ENCODE peak calls at places on chromosomes 16 and 17, in six cellular contexts. V is RWPE1; Y is fibroblast of lung; Z is CD8-positive, alpha-beta T cell; U is fibroblast of the aortic adventitia; L is heart left ventricle. T is an unnamed sample.

GRCh38 chr16:2821483-2822157 is 4.6 kb downstream of the PRSS21 start:
- DNase-seq in V (no peak), Y (no peak), Z (no peak), U (no peak), L (no peak), T (no peak)

GRCh38 chr17:6427284-6427781 is 7.6 kb downstream of the AIPL1 start:
- DNase-seq in V (no peak), Y (peak), Z (no peak), U (peak), L (no peak), T (peak)

GRCh38 chr16:66798162-66798561 is 3.2 kb downstream of the TERB1 start:
- DNase-seq in V (no peak), Y (peak), Z (no peak), U (peak), L (no peak), T (no peak)

GRCh38 chr16:8962393-8963009 is 1.2 kb downstream of the USP7 start:
- DNase-seq in V (peak), Y (no peak), Z (peak), U (peak), L (no peak), T (no peak)

GRCh38 chr17:3695723-3696411 is at the start of gene P2RX5:
- DNase-seq in V (no peak), Y (peak), Z (peak), U (no peak), L (no peak), T (peak)

GRCh38 chr17:6473128-6473767 is 29.0 kb downstream of the PIMREG start:
- DNase-seq in V (peak), Y (peak), Z (peak), U (peak), L (peak), T (peak)

GRCh38 chr17:55062921-55063320 is 94.4 kb downstream of the STXBP4 start:
- DNase-seq in V (peak), Y (peak), Z (no peak), U (no peak), L (no peak), T (no peak)

GRCh38 chr17:27666831-27667560 is 36.0 kb downstream of the LGALS9 start:
- DNase-seq in V (no peak), Y (no peak), Z (no peak), U (no peak), L (no peak), T (no peak)

GRCh38 chr16:68707341-68708152 is 29.5 kb upstream of the CDH1 start:
- DNase-seq in V (peak), Y (peak), Z (no peak), U (no peak), L (no peak), T (peak)

GRCh38 chr16:48003226-48003907 is 152.4 kb downstream of the ABCC12 start:
- DNase-seq in V (peak), Y (no peak), Z (no peak), U (no peak), L (no peak), T (no peak)

GRCh38 chr17:59837362-59838195 is 55.2 kb downstream of the TUBD1 start:
- DNase-seq in V (peak), Y (peak), Z (peak), U (peak), L (peak), T (peak)

GRCh38 chr16:57262841-57263584 is 18.0 kb downstream of the ARL2BP start:
- DNase-seq in V (no peak), Y (no peak), Z (no peak), U (no peak), L (peak), T (no peak)

GRCh38 chr17:32915108-32915700 is 12.7 kb upstream of the TMEM98 start:
- DNase-seq in V (no peak), Y (no peak), Z (no peak), U (no peak), L (no peak), T (no peak)

GRCh38 chr16:28824548-28824973 is 1.8 kb downstream of the ATXN2L start:
- DNase-seq in V (no peak), Y (no peak), Z (no peak), U (no peak), L (no peak), T (no peak)

GRCh38 chr16:28823291-28823718 is 506 bp downstream of the ATXN2L start:
- DNase-seq in V (no peak), Y (no peak), Z (no peak), U (no peak), L (no peak), T (no peak)

GRCh38 chr16:28823719-28824547 is 1.1 kb downstream of the ATXN2L start:
- DNase-seq in V (peak), Y (peak), Z (peak), U (peak), L (peak), T (peak)

GRCh38 chr16:28822520-28823290 is at the start of gene ATXN2L:
- DNase-seq in V (peak), Y (peak), Z (peak), U (peak), L (peak), T (peak)

DNA sequence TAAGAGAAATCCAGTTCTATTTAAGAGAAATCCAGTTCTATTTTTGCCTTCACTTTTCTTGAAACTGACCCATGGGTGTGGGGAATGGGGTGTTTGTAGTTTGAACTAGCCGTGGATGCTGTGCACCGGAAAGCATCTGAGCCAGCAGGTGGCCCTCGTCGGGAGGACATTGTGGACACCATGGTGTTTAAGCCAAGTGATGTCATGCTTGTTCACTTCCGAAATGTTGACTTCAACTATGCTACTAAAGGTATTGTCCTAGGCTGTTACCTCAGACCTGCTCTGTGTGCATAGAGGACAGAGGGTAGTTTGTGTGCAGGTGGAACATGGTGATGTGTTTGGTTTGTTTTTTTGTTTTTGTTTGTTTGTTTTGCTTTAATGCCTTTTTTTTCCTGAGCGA is 3.3 kb downstream of the ATXN2L start:
- DNase-seq in V (no peak), Y (peak), Z (no peak), U (no peak), L (no peak), T (no peak)
- TF ChIP-seq CTCF in V (no peak), Y (peak), Z (no peak), U (no peak), L (no peak), T (peak)

GRCh38 chr17:45948498-45948880 is 50.6 kb upstream of the STH start:
- DNase-seq in V (no peak), Y (peak), Z (no peak), U (peak), L (no peak), T (no peak)

GRCh38 chr17:45949755-45950320 is 49.2 kb upstream of the STH start:
- DNase-seq in V (no peak), Y (no peak), Z (no peak), U (no peak), L (no peak), T (no peak)

GRCh38 chr17:45946841-45947256 is 52.2 kb upstream of the STH start:
- DNase-seq in V (no peak), Y (no peak), Z (no peak), U (peak), L (no peak), T (no peak)

GRCh38 chr17:45950888-45951287 is 48.2 kb upstream of the STH start:
- DNase-seq in V (no peak), Y (no peak), Z (no peak), U (no peak), L (no peak), T (no peak)

DNA sequence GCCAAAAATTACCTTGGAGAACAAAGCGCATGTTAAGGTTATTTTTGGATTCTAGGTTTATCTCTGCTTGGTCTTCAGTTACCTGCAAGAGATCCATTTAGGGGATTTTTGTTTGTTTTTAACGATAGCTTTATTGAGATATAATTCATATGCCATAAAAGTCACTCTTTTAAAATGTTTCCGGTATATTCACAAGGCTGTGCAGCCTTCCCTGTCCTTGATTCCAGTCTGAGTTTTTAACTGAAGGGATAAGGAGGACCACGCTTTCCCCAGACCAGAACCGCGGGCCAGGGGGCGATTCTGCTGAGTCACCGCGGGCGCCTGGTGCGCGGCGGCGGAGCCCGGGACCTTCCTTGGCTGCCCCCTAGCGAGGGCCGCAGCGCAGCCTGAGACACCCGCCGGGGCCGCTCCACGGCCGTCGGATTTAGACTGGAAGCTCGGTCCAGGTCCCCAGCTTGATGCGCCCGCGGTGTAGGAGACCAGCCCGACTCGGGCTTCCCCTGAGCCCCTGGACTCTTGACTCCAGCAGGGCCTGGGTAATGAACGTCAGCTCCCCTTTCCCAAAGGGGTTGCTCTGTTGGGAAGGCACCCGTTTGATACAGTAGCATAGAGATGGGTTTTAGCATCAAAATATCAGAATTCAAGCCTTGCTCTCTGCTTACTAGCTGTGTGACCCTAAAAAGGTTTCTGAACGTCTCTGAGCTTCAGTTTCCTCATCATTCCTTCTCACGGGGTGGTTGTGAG is 50.0 kb upstream of the STH start:
- DNase-seq in V (peak), Y (peak), Z (peak), U (peak), L (peak), T (peak)
- TF ChIP-seq CTCF in V (peak), Y (peak), Z (peak), U (peak), L (peak), T (peak)

GRCh38 chr16:35386619-35387018 is 1927.2 kb downstream of the TP53TG3F start:
- DNase-seq in V (no peak), Y (no peak), Z (no peak), U (no peak), L (no peak), T (no peak)

DNA sequence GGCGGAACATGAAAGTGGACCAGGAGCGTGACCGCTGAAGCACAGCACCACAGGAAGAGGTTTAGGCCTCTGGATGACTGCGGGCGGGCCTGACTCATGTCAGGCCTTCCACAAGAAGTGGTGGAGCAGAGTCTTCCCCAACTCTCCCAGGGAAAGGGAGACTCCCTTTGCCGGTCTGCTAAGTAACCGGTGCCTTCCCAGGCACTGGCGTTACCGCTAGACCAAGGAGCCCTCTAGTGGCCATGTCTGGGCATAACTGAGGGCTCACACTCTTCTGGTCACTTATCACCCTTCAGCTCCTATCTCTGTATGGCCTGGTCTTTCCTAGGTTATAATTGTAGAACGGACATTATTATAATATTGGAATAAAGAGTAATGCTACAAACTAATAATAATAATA is 1931.9 kb downstream of the TP53TG3F start:
- DNase-seq in V (no peak), Y (peak), Z (no peak), U (peak), L (peak), T (peak)
- TF ChIP-seq CTCF in V (no peak), Y (peak), Z (no peak), U (peak), L (peak), T (peak)

GRCh38 chr16:54283735-54284318 is 2.8 kb downstream of the IRX3 start:
- DNase-seq in V (no peak), Y (no peak), Z (no peak), U (peak), L (peak), T (no peak)

GRCh38 chr16:54281535-54282201 is 4.9 kb downstream of the IRX3 start:
- DNase-seq in V (no peak), Y (no peak), Z (no peak), U (no peak), L (peak), T (no peak)

GRCh38 chr16:54280751-54281150 is 5.8 kb downstream of the IRX3 start:
- DNase-seq in V (peak), Y (peak), Z (no peak), U (peak), L (no peak), T (no peak)

GRCh38 chr16:54282923-54283734 is 3.5 kb downstream of the IRX3 start:
- DNase-seq in V (no peak), Y (no peak), Z (no peak), U (no peak), L (peak), T (no peak)

DNA sequence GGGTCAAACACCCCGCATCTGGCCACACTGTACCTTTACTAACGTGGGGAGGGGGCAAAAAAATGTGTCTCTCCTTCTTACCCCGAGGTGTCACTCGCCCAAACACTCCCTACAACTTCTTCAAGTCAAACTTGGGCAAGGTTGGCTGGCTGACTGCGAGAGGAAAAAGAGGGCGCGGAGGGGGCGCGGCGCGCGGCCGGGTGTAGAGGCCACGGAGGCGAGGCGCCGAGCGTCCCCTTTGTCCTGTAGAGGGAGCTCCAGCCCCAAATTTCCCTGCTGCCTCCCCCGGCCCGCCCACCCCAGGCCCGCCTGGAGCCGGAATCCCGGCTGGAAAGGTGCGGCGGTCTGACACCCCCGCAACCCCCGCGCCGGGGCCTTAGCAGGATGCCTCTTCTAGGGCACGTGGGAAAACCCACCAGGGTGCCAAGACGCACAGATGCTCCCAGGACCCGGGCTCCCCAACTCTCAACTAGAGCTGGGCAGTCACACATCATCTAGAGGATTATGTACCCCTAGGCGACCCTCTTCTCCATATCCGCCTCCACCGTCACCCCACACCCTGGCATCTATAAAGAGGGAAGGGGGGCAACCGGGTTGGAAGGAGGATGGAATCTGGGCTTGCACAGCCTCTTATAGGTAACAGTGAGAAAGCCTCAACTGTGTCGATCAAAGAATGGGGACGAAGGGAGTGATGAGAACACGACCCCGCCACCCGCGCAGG is 4.2 kb downstream of the IRX3 start:
- DNase-seq in V (peak), Y (peak), Z (no peak), U (peak), L (peak), T (peak)
- TF ChIP-seq CTCF in V (peak), Y (peak), Z (no peak), U (peak), L (peak), T (peak)

DNA sequence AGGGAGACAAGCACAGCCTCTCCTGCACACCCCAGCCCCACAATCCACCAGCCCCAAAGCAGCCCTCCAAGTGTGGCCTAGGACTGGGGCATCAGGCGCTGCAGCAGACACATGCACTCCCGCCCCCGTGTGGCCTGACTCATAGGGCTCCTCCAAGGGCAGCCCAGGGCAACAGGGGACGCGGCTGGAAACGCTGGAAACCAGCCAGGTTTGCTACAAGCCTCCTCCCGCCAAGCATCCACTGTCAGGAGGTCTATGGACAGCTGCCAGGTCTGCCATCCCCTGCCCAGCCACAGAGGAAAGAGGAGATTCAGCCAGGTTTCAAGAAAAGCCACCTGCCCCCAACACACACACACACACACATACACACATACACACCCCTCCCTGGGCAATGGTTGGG is 25.8 kb downstream of the SRCIN1 start:
- DNase-seq in V (peak), Y (peak), Z (no peak), U (peak), L (peak), T (peak)
- TF ChIP-seq CTCF in V (peak), Y (peak), Z (no peak), U (no peak), L (no peak), T (no peak)

GRCh38 chr16:86049641-86050040 is 150.7 kb downstream of the IRF8 start:
- DNase-seq in V (no peak), Y (no peak), Z (no peak), U (no peak), L (no peak), T (no peak)

GRCh38 chr16:86050591-86051375 is 151.8 kb downstream of the IRF8 start:
- DNase-seq in V (no peak), Y (no peak), Z (no peak), U (no peak), L (no peak), T (no peak)

GRCh38 chr16:86050111-86050510 is 151.1 kb downstream of the IRF8 start:
- DNase-seq in V (no peak), Y (no peak), Z (no peak), U (no peak), L (no peak), T (no peak)

GRCh38 chr16:86048221-86048620 is 149.3 kb downstream of the IRF8 start:
- DNase-seq in V (no peak), Y (no peak), Z (no peak), U (no peak), L (no peak), T (no peak)

GRCh38 chr16:86048882-86049585 is 150.1 kb downstream of the IRF8 start:
- DNase-seq in V (no peak), Y (no peak), Z (no peak), U (no peak), L (no peak), T (no peak)
- TF ChIP-seq CTCF in V (no peak), Y (no peak), Z (no peak), U (no peak), L (no peak), T (no peak)

GRCh38 chr17:44010966-44011647 is 3.7 kb downstream of the TMEM101 start:
- DNase-seq in V (no peak), Y (peak), Z (no peak), U (peak), L (peak), T (peak)

GRCh38 chr17:44005865-44006580 is 1.6 kb downstream of the NAGS start:
- DNase-seq in V (peak), Y (no peak), Z (peak), U (no peak), L (no peak), T (no peak)

GRCh38 chr17:44007346-44008204 is 3.2 kb downstream of the NAGS start:
- DNase-seq in V (no peak), Y (peak), Z (no peak), U (no peak), L (peak), T (no peak)

GRCh38 chr17:44006581-44007345 is 2.3 kb downstream of the NAGS start:
- DNase-seq in V (peak), Y (peak), Z (peak), U (peak), L (peak), T (peak)

DNA sequence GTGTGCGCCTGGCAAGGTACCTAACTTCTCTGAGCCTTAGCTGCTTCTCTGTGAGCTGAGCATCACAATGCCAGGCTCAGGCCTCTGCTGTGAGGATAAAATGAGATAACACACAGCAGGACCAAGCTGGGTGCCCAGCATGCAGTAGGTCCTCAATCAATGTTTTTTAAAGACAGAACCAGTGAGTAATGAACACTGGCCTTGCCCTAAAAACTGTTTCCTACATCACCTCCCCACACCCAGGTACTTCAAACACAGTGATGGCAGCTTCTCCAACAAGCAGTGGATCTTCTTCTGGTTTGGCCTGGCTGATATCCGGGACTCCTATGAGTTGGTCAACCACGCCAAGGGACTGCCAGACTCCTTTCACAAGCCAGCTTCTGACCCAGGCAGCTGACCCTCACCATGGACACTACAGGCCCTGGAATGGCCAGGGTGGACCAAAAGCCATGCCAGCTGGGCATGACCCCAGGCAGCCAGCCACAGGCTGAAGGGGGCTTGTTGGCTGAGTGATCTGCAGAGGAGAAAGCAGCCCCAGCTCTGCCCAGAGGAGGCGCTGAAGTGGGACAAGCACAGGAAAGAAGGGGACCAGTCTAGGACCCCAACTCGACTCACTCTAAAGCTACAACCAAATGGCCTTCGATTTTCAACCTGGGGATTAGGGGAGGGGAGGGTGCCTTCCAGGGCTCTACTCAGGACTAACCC is 3.9 kb downstream of the NAGS start:
- DNase-seq in V (no peak), Y (no peak), Z (no peak), U (no peak), L (no peak), T (no peak)
- TF ChIP-seq CTCF in V (no peak), Y (no peak), Z (no peak), U (no peak), L (no peak), T (no peak)

T was measured in fibroblast of villous mesenchyme.